ENCODE peak calls at places on chromosomes 11 and 22, in four cellular contexts. Z is mammary epithelial cell, E is lower leg skin, R is progenitor cell of endocrine pancreas. O is an unnamed sample.

GRCh38 chr11:32396331-32396730 is 39.0 kb downstream of the WT1 start:
- DNase-seq in Z (no peak), E (no peak), R (no peak), O (no peak)

GRCh38 chr11:106202935-106203620 is 125.6 kb downstream of the AASDHPPT start:
- DNase-seq in Z (no peak), E (no peak), R (no peak), O (no peak)

GRCh38 chr11:27933992-27934829 is 173.7 kb downstream of the KIF18A start:
- DNase-seq in Z (peak), E (no peak), R (no peak), O (peak)

GRCh38 chr22:20088263-20088648 is 8.2 kb downstream of the DGCR8 start:
- DNase-seq in Z (no peak), E (no peak), R (no peak), O (no peak)

GRCh38 chr22:46047226-46047625 is 70.3 kb upstream of the WNT7B start:
- DNase-seq in Z (no peak), E (no peak), R (no peak), O (no peak)

GRCh38 chr11:328012-328411 is 7.4 kb upstream of the IFITM3 start:
- DNase-seq in Z (no peak), E (no peak), R (no peak), O (no peak)

GRCh38 chr11:1227551-1228182 is 4.8 kb downstream of the MUC5B start:
- DNase-seq in Z (no peak), E (no peak), R (no peak), O (no peak)

GRCh38 chr11:117931971-117932370 is 2.8 kb upstream of the TMPRSS13 start:
- DNase-seq in Z (no peak), E (no peak), R (no peak), O (no peak)

GRCh38 chr11:125079878-125080530 is 16.9 kb downstream of the SLC37A2 start:
- DNase-seq in Z (no peak), E (no peak), R (no peak), O (no peak)

GRCh38 chr22:19287889-19288288 is 3.6 kb downstream of the CLTCL1 start:
- DNase-seq in Z (peak), E (no peak), R (no peak), O (no peak)

GRCh38 chr11:17923213-17923612 is 89.6 kb downstream of the SERGEF start:
- DNase-seq in Z (no peak), E (no peak), R (no peak), O (no peak)

GRCh38 chr11:7098235-7098832 is 9.5 kb downstream of the RBMXL2 start:
- DNase-seq in Z (peak), E (no peak), R (no peak), O (peak)

GRCh38 chr11:61918251-61919112 is 1.1 kb upstream of the RAB3IL1 start:
- DNase-seq in Z (no peak), E (peak), R (peak), O (no peak)

GRCh38 chr11:83722392-83722791 is 436.2 kb upstream of the CCDC90B start:
- DNase-seq in Z (no peak), E (peak), R (no peak), O (no peak)

GRCh38 chr11:85672111-85672875 is 7.4 kb upstream of the CREBZF start:
- DNase-seq in Z (no peak), E (no peak), R (no peak), O (no peak)

GRCh38 chr11:57458410-57459111 is 1.8 kb upstream of the RTN4RL2 start:
- DNase-seq in Z (no peak), E (no peak), R (peak), O (peak)

GRCh38 chr11:12715941-12716340 is 41.7 kb downstream of the TEAD1 start:
- DNase-seq in Z (no peak), E (no peak), R (no peak), O (peak)

DNA sequence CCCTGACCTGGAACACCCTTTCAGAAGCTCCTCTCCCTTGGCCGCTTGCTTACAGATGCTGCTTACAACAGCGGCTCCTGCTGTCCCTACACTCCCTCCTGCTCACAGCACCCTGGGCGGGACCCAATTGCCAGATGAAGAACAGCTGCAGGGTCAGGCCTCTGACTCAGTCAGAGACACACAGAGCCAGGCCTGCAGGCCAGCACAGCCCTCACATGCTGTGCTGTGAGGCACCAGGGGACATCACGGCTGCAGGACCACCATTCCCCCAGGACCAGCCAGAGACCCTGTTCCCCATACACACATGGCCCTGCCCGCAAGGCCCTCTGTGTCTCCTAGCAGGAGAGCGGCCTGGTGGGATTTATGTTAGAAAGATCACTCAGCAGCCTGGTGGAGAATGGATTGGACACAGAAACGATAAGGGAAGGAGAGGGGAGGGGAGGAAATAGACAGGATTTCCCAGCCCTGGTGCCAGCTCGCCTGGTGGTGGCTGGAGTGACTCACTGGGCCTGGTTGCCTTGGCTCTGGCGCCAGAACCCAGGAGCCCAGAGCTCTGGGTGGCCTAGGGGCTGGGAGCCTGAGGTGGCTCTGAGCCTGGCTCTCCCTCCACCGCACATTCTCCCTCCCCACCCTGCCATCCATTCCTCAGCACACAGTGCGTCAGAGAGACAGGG is 6.7 kb downstream of the CAPN5 start:
- DNase-seq in Z (peak), E (peak), R (no peak), O (peak)
- TF ChIP-seq CTCF in Z (no peak), E (no peak), R (no peak), O (no peak)

GRCh38 chr11:115360186-115360824 is 143.9 kb downstream of the CADM1 start:
- DNase-seq in Z (no peak), E (no peak), R (no peak), O (no peak)
- TF ChIP-seq CTCF in Z (no peak), E (no peak), R (peak), O (no peak)

DNA sequence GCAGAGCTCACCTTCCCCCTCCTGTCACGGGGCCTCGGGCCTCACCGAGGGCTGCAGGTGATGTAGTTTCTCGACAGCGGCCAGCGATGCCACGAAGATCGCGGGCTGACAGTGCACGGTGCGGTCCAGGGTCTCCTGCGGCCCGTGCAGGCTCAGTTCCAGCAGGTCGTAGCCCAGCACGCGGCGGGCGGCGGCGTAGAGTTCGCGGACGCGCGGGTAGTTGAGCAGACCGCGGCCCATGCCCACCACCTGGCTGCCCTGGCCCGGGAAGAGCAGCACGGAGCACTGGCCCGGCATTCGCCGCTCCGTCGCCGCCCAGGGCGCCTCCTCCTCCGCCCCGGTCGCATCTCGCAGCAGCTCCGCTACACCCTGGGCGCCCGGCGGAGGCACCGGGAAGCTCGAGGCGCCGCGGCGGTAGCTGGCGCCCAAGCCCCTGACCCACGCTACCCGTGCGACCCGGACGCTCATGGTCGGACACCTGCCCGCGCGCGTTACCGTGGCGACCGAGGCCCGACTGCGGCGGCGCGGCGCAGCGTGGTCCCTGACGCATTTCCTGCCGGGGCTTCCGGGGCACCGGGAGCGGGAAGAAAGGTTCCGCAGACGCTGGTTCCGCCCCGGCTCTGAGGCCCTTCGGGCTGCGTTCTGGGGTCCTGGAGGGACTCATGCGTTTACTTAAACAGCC is at the start of gene MCAT:
- DNase-seq in Z (peak), E (peak), R (peak), O (peak)
- TF ChIP-seq CTCF in Z (no peak), E (no peak), R (no peak), O (no peak)

GRCh38 chr11:93100211-93100610 is 97.6 kb downstream of the SLC36A4 start:
- DNase-seq in Z (peak), E (no peak), R (no peak), O (no peak)
- TF ChIP-seq CTCF in Z (no peak), E (no peak), R (no peak), O (no peak)